ENCODE peak calls at places on chromosomes 6 and 20, in eight cellular contexts. U, L, O, H, Y, Q, K and N are unnamed samples.

GRCh38 chr6:113754291-113754690 is 102.9 kb upstream of the MARCKS start:
- DNase-seq in K (no peak), Q (no peak), L (no peak), O (no peak), U (no peak), H (no peak), Y (no peak), N (no peak)

GRCh38 chr6:20202699-20203302 is 9.5 kb downstream of the MBOAT1 start:
- DNase-seq in K (no peak), H (no peak), Y (no peak), L (no peak), O (no peak), U (no peak), Q (peak), N (no peak)

GRCh38 chr6:1916334-1916985 is 306.7 kb downstream of the FOXC1 start:
- DNase-seq in Y (no peak), H (peak), K (peak), U (peak), Q (no peak), O (no peak), L (no peak), N (no peak)

GRCh38 chr6:118542184-118542952 is 5.7 kb upstream of the PLN start:
- DNase-seq in H (peak), O (no peak), Y (no peak), U (peak), K (peak), Q (no peak), L (no peak), N (no peak)

GRCh38 chr6:150604467-150604866 is 4.8 kb downstream of the PLEKHG1 start:
- DNase-seq in O (no peak), U (no peak), H (no peak), K (no peak), Q (no peak), Y (no peak), L (no peak), N (no peak)

GRCh38 chr6:131250121-131250520 is 114.9 kb downstream of the AKAP7 start:
- DNase-seq in K (peak), L (peak), Q (no peak), O (peak), U (peak), Y (peak), H (peak), N (peak)

GRCh38 chr20:19802492-19803158 is 44.6 kb downstream of the RIN2 start:
- DNase-seq in Q (peak), L (no peak), O (no peak), Y (peak), U (no peak), H (peak), K (no peak), N (no peak)

GRCh38 chr6:41371461-41371991 is 36.1 kb downstream of the NCR2 start:
- DNase-seq in H (no peak), Q (no peak), L (no peak), U (peak), K (peak), Y (peak), O (no peak), N (no peak)

GRCh38 chr6:1437553-1438406 is 48.4 kb downstream of the FOXF2 start:
- DNase-seq in H (no peak), Q (no peak), L (no peak), K (no peak), U (no peak), Y (no peak), O (no peak), N (no peak)

GRCh38 chr20:5342031-5342430 is 25.3 kb upstream of the PROKR2 start:
- DNase-seq in U (no peak), O (no peak), K (no peak), Q (no peak), L (no peak), H (no peak), Y (no peak), N (no peak)

GRCh38 chr20:44407402-44408184 is 52.1 kb downstream of the HNF4A start:
- DNase-seq in Y (peak), Q (peak), U (peak), L (no peak), O (no peak), K (peak), H (peak), N (no peak)

GRCh38 chr6:30793521-30794194 is 49.3 kb upstream of the IER3 start:
- DNase-seq in L (no peak), K (peak), U (peak), Q (no peak), H (no peak), Y (no peak), O (no peak), N (no peak)

GRCh38 chr6:18101271-18101670 is 21.2 kb downstream of the NHLRC1 start:
- DNase-seq in K (peak), Q (no peak), U (peak), Y (no peak), O (no peak), H (peak), L (no peak), N (no peak)

GRCh38 chr6:46491201-46491788 is at the start of gene RCAN2:
- DNase-seq in L (peak), U (peak), O (peak), Q (peak), K (peak), Y (peak), H (peak), N (peak)

GRCh38 chr6:4615891-4616290 is 160.3 kb upstream of the CDYL start:
- DNase-seq in O (peak), Q (no peak), H (no peak), U (no peak), L (no peak), Y (no peak), K (peak), N (no peak)

GRCh38 chr20:36408219-36408618 is 102.1 kb downstream of the DLGAP4 start:
- DNase-seq in H (peak), L (no peak), K (peak), O (no peak), Q (peak), Y (peak), U (peak), N (no peak)

GRCh38 chr20:4283011-4283410 is 267.7 kb upstream of the RNF24 start:
- DNase-seq in L (no peak), Q (no peak), O (no peak), K (no peak), U (no peak), H (no peak), Y (no peak), N (no peak)

GRCh38 chr20:43462369-43463132 is 4.9 kb downstream of the SRSF6 start:
- DNase-seq in K (no peak), H (no peak), U (no peak), Q (no peak), L (no peak), O (no peak), Y (no peak), N (no peak)

GRCh38 chr20:51378171-51378928 is 164.2 kb downstream of the NFATC2 start:
- DNase-seq in L (no peak), Q (peak), U (no peak), H (no peak), O (no peak), K (no peak), Y (no peak), N (no peak)

GRCh38 chr6:13425270-13425905 is 62.0 kb downstream of the GFOD1 start:
- DNase-seq in O (no peak), Y (no peak), Q (no peak), H (no peak), L (no peak), K (no peak), U (no peak), N (no peak)

GRCh38 chr6:166824146-166824879 is 132.0 kb downstream of the RNASET2 start:
- DNase-seq in Y (no peak), U (no peak), L (no peak), Q (no peak), H (no peak), K (no peak), O (no peak), N (no peak)

GRCh38 chr6:34143884-34144580 is 1.9 kb downstream of the GRM4 start:
- DNase-seq in U (no peak), L (no peak), O (no peak), Q (peak), Y (peak), H (no peak), K (no peak), N (no peak)

GRCh38 chr6:18276610-18277009 is 12.3 kb upstream of the DEK start:
- DNase-seq in L (no peak), Q (no peak), O (no peak), K (no peak), Y (no peak), U (no peak), H (peak), N (no peak)

GRCh38 chr6:47405273-47405672 is 72.3 kb upstream of the CD2AP start:
- DNase-seq in H (no peak), Y (peak), Q (peak), L (no peak), U (no peak), O (no peak), K (no peak), N (no peak)

GRCh38 chr6:166318227-166318626 is 10.0 kb upstream of the PRR18 start:
- DNase-seq in K (no peak), O (no peak), U (no peak), Q (no peak), Y (no peak), H (no peak), L (no peak), N (no peak)

GRCh38 chr6:162026843-162027242 is 700.7 kb downstream of the PRKN start:
- DNase-seq in Y (no peak), H (no peak), K (no peak), Q (no peak), U (no peak), O (no peak), L (no peak), N (no peak)

GRCh38 chr6:168035098-168035660 is 37.7 kb downstream of the KIF25 start:
- DNase-seq in K (peak), Y (peak), U (peak), L (peak), O (no peak), Q (peak), H (no peak), N (peak)

GRCh38 chr6:20511858-20512257 is 22.4 kb upstream of the CDKAL1 start:
- DNase-seq in O (no peak), L (no peak), Q (no peak), H (no peak), K (no peak), U (no peak), Y (no peak), N (no peak)

GRCh38 chr20:53652090-53652858 is 58.6 kb upstream of the ZNF217 start:
- DNase-seq in Q (peak), L (no peak), K (peak), H (no peak), O (no peak), Y (peak), U (no peak), N (no peak)

GRCh38 chr20:61934716-61935530 is 130.8 kb downstream of the TAF4 start:
- DNase-seq in U (no peak), Y (no peak), L (no peak), H (no peak), Q (no peak), O (no peak), K (peak), N (peak)

GRCh38 chr20:9963029-9963428 is 71.8 kb upstream of the ANKEF1 start:
- DNase-seq in H (no peak), L (no peak), K (no peak), Y (no peak), O (no peak), U (no peak), Q (no peak), N (no peak)

GRCh38 chr6:167543602-167544506 is 219.0 kb downstream of the TTLL2 start:
- DNase-seq in K (peak), U (peak), H (no peak), Q (no peak), O (peak), L (no peak), Y (peak), N (no peak)

GRCh38 chr6:6006428-6007310 is at the start of gene NRN1:
- DNase-seq in O (no peak), U (peak), L (no peak), Q (no peak), Y (no peak), K (no peak), H (peak), N (peak)

GRCh38 chr6:152112503-152113261 is 305.2 kb downstream of the ESR1 start:
- DNase-seq in Y (peak), H (no peak), K (no peak), U (no peak), Q (no peak), O (peak), L (peak), N (peak)

GRCh38 chr6:34272022-34272926 is 23.5 kb upstream of the SMIM29 start:
- DNase-seq in O (no peak), K (no peak), H (no peak), Y (no peak), U (no peak), Q (peak), L (no peak), N (no peak)

GRCh38 chr6:126890055-126890454 is 228.4 kb upstream of the RSPO3 start:
- DNase-seq in O (no peak), H (no peak), K (no peak), U (no peak), Y (no peak), L (no peak), Q (no peak), N (no peak)

GRCh38 chr6:30818426-30818841 is 65.9 kb upstream of the DDR1 start:
- DNase-seq in K (peak), H (peak), U (peak), L (no peak), Q (peak), O (no peak), Y (no peak), N (no peak)

GRCh38 chr6:32244946-32245398 is 21.1 kb upstream of the NOTCH4 start:
- DNase-seq in H (peak), L (peak), Q (peak), K (peak), U (peak), O (peak), Y (peak), N (peak)
- H3K4me3 ChIP-seq in H (no peak), L (no peak), Q (no peak), K (peak), U (no peak), O (peak), Y (no peak), N (no peak)

GRCh38 chr6:39980839-39981580 is 46.7 kb upstream of the MOCS1 start:
- DNase-seq in U (peak), O (peak), L (no peak), H (peak), Y (peak), K (peak), Q (peak), N (no peak)
- TF ChIP-seq CTCF in U (peak), O (peak), L (peak), H (peak), Y (no peak), K (peak), Q (peak), N (peak)

DNA sequence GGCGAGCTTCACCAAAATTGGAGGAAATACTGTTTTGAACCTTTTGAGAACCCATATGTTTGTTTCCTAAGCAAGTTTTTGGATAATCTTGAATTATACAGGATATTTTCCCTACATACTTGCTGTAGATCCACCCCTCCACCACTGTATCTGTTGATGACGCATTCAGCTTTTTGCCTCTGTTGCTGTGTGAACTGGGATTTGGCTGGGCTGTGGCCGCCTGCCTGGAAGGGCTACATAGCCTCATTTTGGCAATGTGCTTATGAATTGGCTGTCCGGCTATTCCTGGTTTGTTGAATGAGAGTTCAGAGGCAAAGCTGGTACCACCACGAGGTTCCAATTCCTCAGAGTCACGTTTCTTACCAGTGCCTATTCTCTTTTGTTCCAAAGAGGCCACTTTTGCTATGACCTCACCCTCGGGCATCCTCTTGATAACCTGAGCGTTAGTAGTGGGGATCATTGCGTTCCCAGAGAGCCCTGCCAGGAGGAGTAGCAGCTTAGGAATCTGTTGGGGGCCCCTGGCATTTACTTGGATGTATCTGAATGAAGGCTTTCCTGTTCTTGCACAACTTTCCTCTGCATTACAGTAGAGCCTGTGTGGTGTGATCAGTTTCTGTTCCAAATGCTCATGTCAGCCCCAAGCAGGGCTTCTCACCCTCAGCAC is 6.4 kb downstream of the FAM83D start:
- DNase-seq in U (peak), H (peak), Y (no peak), O (no peak), K (peak), L (no peak), Q (no peak), N (no peak)
- H3K4me3 ChIP-seq in U (no peak), H (no peak), Y (no peak), O (no peak), K (no peak), L (no peak), Q (no peak), N (no peak)

DNA sequence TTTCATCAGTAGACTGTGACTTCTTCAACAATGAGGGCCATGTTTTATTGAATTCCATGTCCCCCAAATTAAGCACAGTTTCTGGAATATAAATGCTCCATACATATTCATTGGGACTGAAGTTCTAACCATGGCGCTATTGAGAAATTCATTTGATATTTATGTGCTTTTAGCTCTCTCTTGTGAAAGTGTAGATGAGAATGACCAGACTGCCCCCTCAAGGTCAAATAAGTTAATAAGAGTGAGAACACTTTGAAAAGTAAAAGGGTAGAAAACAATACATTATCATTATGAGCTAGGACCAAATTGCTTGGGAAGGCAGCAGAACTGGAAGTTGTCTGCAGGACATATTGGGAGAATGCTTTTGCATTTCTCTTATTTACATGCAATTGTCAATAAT is 597.9 kb downstream of the EPM2A start:
- DNase-seq in H (no peak), K (peak), Y (no peak), O (no peak), U (peak), L (no peak), Q (peak), N (no peak)
- TF ChIP-seq CTCF in H (peak), K (peak), Y (no peak), O (no peak), U (no peak), L (no peak), Q (no peak), N (no peak)

DNA sequence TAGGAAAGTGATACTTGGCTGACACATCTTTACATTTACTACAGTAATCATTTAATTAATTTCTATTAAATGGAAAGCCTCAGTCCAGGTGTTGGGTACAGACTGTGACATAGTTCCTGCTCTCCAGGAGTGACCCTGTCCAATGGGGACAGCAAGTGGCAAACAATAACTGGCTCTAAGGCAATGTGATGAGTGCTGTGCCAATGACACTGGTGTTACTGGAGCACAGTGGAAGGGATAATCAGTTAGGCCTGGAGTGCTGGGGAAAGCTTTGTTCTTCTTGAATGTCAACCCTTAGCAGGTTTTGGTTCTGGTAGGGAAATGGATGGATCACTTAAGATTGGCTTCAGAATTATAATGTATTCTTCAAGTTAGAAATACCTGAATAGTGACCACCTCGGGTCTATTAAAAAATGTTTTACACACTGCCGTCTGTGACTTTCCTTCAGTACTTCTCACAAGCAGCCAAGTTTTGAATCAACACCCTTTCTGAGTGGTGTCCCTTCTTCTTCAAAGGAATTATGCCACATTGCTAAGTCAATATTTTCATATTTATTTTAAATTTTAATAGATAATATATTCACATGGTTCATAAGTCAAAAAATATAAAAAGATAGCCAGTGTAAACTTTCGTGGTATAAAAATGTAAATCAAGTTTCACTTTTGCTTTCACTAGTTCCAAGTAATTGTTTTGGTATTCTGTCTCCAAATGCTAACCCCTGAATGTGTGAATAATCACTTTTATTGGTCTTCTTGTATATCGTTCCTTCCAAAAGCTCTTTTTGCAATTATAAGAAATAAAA is 9.6 kb downstream of the CMTR1 start:
- DNase-seq in O (no peak), Y (no peak), H (no peak), L (no peak), K (no peak), U (no peak), Q (no peak), N (no peak)
- H3K4me3 ChIP-seq in O (no peak), Y (no peak), H (no peak), L (no peak), K (no peak), U (no peak), Q (no peak), N (no peak)

GRCh38 chr6:23445157-23445710 is 680.8 kb upstream of the NRSN1 start:
- DNase-seq in Y (no peak), Q (no peak), L (no peak), U (no peak), H (no peak), O (no peak), K (peak), N (no peak)

GRCh38 chr6:23441813-23442212 is 684.2 kb upstream of the NRSN1 start:
- DNase-seq in L (no peak), Q (no peak), Y (no peak), O (no peak), K (no peak), U (no peak), H (no peak), N (no peak)

DNA sequence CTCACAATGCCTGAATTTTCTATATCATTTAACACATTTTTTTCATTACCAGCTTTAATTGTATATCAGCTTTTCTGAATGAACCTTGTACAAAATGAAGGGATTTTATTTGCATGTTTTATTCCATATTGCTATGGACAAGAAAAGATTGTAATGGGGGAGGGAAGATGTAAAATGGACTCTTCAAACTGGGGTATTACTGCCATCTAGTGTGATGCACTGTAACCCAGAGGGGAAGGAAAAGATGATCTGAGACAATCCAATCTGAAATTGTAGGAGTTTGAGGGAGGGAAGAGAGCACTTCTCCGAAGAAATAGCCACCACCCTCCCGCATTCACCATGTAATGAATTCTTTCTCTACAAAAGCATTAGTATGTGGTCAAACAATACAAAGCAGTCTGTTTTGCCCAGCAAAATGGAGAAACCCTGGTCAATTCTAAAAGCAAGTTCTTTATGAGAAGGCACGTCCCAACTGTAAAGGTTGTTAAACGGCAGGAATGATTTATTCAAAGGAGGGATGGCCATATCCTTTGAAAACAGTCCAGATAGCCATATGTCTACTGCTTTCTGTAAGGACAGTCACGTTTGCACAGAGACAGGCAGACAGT is 679.5 kb upstream of the NRSN1 start:
- DNase-seq in U (peak), H (peak), O (no peak), Q (peak), Y (no peak), L (no peak), K (peak), N (no peak)
- TF ChIP-seq CTCF in U (peak), H (peak), O (peak), Q (peak), Y (no peak), L (peak), K (peak), N (peak)